ENCODE peak calls at places on chromosomes 7 and 10, in four cellular contexts. L, G, K and J are unnamed samples.

GRCh38 chr10:17066000-17066399 is 63.6 kb downstream of the CUBN start:
- DNase-seq in L (no peak), K (no peak), G (no peak), J (no peak)

GRCh38 chr10:127418536-127419168 is 130.5 kb upstream of the NPS start:
- DNase-seq in G (no peak), L (no peak), K (no peak), J (no peak)

GRCh38 chr10:107487284-107487683 is 322.8 kb upstream of the SORCS1 start:
- DNase-seq in L (no peak), K (no peak), G (no peak), J (no peak)

GRCh38 chr10:44253769-44254462 is 131.0 kb downstream of the CXCL12 start:
- DNase-seq in G (peak; percentile 84), L (no peak), K (peak; percentile 76), J (no peak)

GRCh38 chr10:101224060-101224909 is 5.0 kb downstream of the LBX1 start:
- DNase-seq in K (no peak), L (no peak), G (no peak), J (no peak)

GRCh38 chr10:35000936-35001335 is 89.2 kb downstream of the CUL2 start:
- DNase-seq in G (no peak), L (no peak), K (no peak), J (no peak)

GRCh38 chr7:107973861-107974260 is 29.1 kb downstream of the LAMB1 start:
- DNase-seq in K (no peak), L (no peak), G (no peak), J (no peak)

GRCh38 chr10:102782698-102783540 is 39.2 kb downstream of the WBP1L start:
- DNase-seq in K (peak; percentile 70), L (peak; percentile 79), G (peak; percentile 78), J (peak; percentile 95)

DNA sequence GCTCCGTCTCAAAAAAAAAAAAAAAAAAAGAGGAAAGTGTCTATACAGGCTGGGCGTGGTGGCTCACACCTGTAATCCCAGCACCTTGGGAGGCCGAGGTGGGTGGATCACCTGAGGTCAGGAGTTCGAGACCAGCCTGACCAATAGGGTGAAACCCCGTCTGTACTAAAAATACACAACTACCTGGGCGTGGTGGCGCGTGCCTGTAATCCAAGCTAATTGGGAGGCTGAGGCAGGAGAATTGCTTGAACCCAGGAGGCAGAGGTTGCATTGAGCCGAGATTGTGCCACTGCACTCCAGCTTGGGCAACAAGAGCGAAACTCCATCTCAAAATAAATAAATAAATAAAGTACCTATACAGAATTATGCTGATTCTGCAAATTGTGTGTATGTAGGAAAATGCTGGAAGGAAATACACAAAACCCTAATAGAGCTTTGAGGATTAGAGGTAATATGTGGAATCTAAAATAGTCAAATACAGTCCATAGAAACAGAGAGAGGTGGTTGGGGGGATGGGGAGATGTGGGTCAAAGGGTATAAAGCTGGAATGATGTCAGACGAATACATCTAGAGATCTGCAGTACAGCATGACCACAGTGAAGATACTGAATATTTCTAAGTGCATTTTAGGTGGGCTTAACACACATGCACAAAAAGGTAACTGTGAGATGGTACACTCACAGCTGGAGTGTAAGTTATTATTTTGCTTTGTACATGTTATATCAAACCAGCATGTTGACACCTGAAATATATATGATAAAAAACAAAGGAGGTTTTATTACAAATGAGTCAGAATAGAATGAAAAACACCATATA is 174.5 kb upstream of the KLF14 start:
- DNase-seq in K (no peak), G (no peak), L (peak; percentile 8), J (no peak)
- H3K4me3 ChIP-seq in K (no peak overlapping the region), G (peak overlapping the region; percentile 91), L (no peak overlapping the region), J (no peak overlapping the region)

GRCh38 chr7:140059288-140060242 is 3.2 kb downstream of the PARP12 start:
- DNase-seq in L (peak; percentile 77), G (peak; percentile 79), K (peak; percentile 54), J (peak; percentile 85)

GRCh38 chr7:140060243-140060630 is 2.5 kb downstream of the PARP12 start:
- DNase-seq in K (no peak), G (no peak), L (no peak), J (no peak)

GRCh38 chr7:140061607-140061930 is 1.2 kb downstream of the PARP12 start:
- DNase-seq in G (peak; percentile 15), L (peak; percentile 7), K (no peak), J (no peak)

GRCh38 chr7:140062118-140062527 is 628 bp downstream of the PARP12 start:
- DNase-seq in G (peak; percentile 32), K (no peak), L (peak; percentile 32), J (peak; percentile 85)

DNA sequence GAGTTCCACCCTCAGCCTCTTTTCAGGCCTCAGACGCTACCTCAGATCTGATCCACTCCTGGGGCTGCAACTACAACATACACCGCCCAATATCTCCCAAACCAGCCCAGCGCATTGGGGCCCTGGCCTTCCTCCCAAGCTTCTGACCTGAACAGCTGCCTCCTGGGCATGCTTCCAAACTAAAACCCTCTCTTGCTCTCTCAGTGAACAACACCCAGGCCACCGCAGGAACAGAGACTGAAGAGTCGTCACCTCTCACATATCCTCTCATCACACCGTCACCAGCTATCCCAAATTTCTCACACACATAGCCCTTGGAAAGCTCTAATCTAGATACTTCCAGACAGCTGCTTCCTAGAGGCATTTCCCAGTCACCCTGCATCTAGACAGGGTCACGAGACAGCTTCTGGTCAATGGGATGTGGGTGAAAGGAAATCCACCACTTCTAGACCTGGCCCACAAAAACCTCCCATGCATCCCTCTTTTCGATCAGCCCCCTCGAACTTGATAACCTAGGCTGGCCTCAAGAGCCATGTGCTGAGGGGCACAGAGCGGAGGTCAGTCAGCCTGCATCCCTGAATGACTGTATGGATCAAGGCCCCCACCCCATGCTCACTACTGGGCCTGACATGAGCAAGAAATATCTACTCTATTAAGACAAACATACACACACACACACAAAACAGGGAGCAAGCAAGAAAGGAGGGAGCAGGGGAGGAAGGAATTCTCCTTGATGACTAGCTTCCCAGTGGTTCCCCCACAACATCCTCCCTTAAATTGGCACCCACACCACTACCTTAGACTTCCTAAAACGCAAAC is 1.8 kb downstream of the PARP12 start:
- DNase-seq in K (no peak), G (peak; percentile 14), L (no peak), J (peak; percentile 84)
- H3K4me3 ChIP-seq in K (no peak overlapping the region), G (peak overlapping the region; percentile 85), L (no peak overlapping the region), J (no peak overlapping the region)

GRCh38 chr7:28847176-28847575 is 111.0 kb downstream of the TRIL start:
- DNase-seq in G (no peak), L (no peak), K (no peak), J (no peak)

GRCh38 chr7:28842769-28843295 is 115.3 kb downstream of the TRIL start:
- DNase-seq in G (no peak), K (no peak), L (no peak), J (no peak)

GRCh38 chr7:28848906-28849305 is 109.2 kb downstream of the TRIL start:
- DNase-seq in K (no peak), L (no peak), G (no peak), J (no peak)

GRCh38 chr7:28845106-28845505 is 113.0 kb downstream of the TRIL start:
- DNase-seq in G (no peak), K (no peak), L (no peak), J (no peak)

DNA sequence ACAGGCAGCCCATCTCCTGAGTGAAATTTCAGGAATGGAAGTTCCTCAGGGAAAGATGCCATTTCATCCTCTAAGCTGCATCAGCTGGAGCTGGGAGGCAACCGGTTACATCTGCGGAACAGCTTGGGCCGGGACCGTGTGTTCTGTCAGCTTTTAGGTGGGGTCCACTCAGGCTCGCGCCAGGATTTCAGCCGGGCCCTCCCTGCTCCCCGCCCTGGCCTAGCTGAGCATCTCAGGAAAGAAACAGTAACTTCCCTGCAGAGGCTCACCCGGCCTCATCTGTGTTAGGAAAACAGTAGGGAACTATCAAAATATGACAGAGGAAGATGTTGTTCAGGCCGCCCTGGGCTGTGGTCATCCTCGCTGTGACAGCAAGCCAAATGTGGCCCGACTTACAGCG is 110.4 kb downstream of the TRIL start:
- DNase-seq in K (peak; percentile 16), G (no peak), L (no peak), J (peak; percentile 55)
- H3K4me3 ChIP-seq in K (no peak overlapping the region), G (no peak overlapping the region), L (no peak overlapping the region), J (no peak overlapping the region)

GRCh38 chr10:104301907-104302690 is 33.1 kb downstream of the GSTO2 start:
- DNase-seq in K (no peak), G (no peak), L (no peak), J (no peak)

GRCh38 chr10:104299031-104299904 is 30.3 kb downstream of the GSTO2 start:
- DNase-seq in G (no peak), K (peak; percentile 36), L (no peak), J (no peak)

GRCh38 chr10:104297697-104298660 is 29.0 kb downstream of the GSTO2 start:
- DNase-seq in K (no peak), L (no peak), G (peak; percentile 42), J (peak; percentile 84)

GRCh38 chr10:104300002-104300735 is 31.2 kb downstream of the GSTO2 start:
- DNase-seq in L (peak; percentile 54), G (peak; percentile 86), K (peak; percentile 77), J (no peak)

DNA sequence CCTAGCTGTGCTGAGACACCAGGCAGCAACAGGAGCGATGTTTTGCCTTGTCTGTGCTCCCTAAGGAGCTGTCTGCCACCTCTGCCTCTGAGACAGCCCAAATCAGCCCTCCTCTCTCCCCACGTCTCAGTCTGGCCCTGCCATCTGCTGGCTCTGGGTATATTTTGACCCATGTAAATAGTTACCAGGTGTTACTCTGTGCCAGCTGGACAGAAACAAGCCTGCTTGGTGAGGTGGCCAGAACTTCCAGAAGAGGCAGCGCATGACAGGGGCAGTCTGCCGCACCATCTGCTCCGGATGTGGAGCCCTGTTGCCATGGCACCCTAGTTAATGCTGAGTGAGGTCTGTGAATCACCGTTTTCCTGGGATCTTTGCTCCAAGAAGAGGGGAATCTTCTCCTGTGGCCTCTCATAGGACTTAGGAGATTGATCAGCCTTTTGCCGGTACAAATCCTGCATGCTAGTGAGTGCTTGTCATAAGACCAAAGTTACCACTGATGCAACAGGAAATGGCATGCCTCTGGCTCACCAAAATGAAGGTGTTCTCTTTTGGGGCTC is 31.8 kb downstream of the GSTO2 start:
- DNase-seq in G (peak; percentile 87), L (peak; percentile 67), K (peak; percentile 68), J (peak; percentile 91)
- H3K4me3 ChIP-seq in G (peak overlapping the region; percentile 0), L (no peak overlapping the region), K (no peak overlapping the region), J (no peak overlapping the region)

GRCh38 chr7:5559586-5559985 is 136.0 kb upstream of the TNRC18 start:
- DNase-seq in K (no peak), L (no peak), G (no peak), J (no peak)
- H3K4me3 ChIP-seq in K (no peak overlapping the region), L (no peak overlapping the region), G (no peak overlapping the region), J (no peak overlapping the region)

GRCh38 chr7:1421946-1422345 is 37.3 kb downstream of the MICALL2 start:
- DNase-seq in K (no peak), L (no peak), G (no peak), J (no peak)

GRCh38 chr7:1422512-1423265 is 36.6 kb downstream of the MICALL2 start:
- DNase-seq in K (no peak), L (no peak), G (peak; percentile 14), J (no peak)

GRCh38 chr7:1425292-1426136 is 33.8 kb downstream of the MICALL2 start:
- DNase-seq in G (peak; percentile 15), L (no peak), K (no peak), J (no peak)

GRCh38 chr7:1423266-1423811 is 35.9 kb downstream of the MICALL2 start:
- DNase-seq in K (no peak), G (no peak), L (no peak), J (no peak)

DNA sequence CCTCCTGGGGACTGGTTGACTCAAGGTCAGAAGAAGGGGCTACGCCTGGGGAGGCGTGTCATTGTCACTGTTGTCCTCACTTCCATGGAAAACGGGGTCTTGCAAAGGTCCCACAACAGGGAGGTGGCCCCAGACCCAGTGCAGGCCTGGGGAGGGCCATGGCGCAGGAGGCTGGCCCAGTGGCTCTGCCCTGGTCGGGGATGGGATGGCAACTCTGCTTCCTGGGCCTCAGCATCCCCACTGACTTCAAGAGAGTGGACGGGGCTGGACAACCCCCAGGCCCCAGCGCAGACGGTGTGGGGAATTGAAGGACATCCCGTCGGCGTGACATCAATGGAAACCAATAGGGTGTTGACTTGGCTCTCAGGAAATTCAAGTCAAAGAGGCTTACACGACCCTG is 35.2 kb downstream of the MICALL2 start:
- DNase-seq in L (no peak), K (no peak), G (no peak), J (no peak)
- H3K4me3 ChIP-seq in L (no peak overlapping the region), K (no peak overlapping the region), G (no peak overlapping the region), J (no peak overlapping the region)